ENCODE peak calls at places on chromosomes 16 and 17, in five cellular contexts. One of them, this sample, is unnamed.

GRCh38 chr16:64144612-64145011 is 977.3 kb downstream of the CDH11 start:
- DNase-seq in sigmoid colon: no peak
- DNase-seq in substantia nigra: no peak
- DNase-seq in smooth muscle cell of the brain vasculature: no peak
- DNase-seq in COLO829: no peak
- DNase-seq in this sample: no peak

GRCh38 chr16:53950677-53951076 is 246.7 kb downstream of the FTO start:
- DNase-seq in smooth muscle cell of the brain vasculature: no peak
- DNase-seq in substantia nigra: no peak
- DNase-seq in COLO829: no peak
- DNase-seq in sigmoid colon: no peak
- DNase-seq in this sample: no peak

GRCh38 chr17:27415090-27415795 is 41.0 kb upstream of the KSR1 start:
- DNase-seq in sigmoid colon: peak
- DNase-seq in COLO829: no peak
- DNase-seq in substantia nigra: no peak
- DNase-seq in smooth muscle cell of the brain vasculature: no peak
- DNase-seq in this sample: no peak

GRCh38 chr16:65867276-65867990 is 499.1 kb upstream of the CDH5 start:
- DNase-seq in substantia nigra: no peak
- DNase-seq in sigmoid colon: no peak
- DNase-seq in smooth muscle cell of the brain vasculature: no peak
- DNase-seq in COLO829: no peak
- DNase-seq in this sample: no peak

GRCh38 chr16:66115373-66115772 is 251.1 kb upstream of the CDH5 start:
- DNase-seq in smooth muscle cell of the brain vasculature: no peak
- DNase-seq in substantia nigra: no peak
- DNase-seq in COLO829: no peak
- DNase-seq in sigmoid colon: no peak
- DNase-seq in this sample: no peak

GRCh38 chr16:68093816-68094613 is 8.8 kb downstream of the NFATC3 start:
- DNase-seq in sigmoid colon: no peak
- DNase-seq in substantia nigra: no peak
- DNase-seq in COLO829: no peak
- DNase-seq in smooth muscle cell of the brain vasculature: no peak
- DNase-seq in this sample: peak

GRCh38 chr17:73650147-73650546 is 5.9 kb upstream of the SDK2 start:
- DNase-seq in sigmoid colon: no peak
- DNase-seq in smooth muscle cell of the brain vasculature: no peak
- DNase-seq in COLO829: no peak
- DNase-seq in substantia nigra: no peak
- DNase-seq in this sample: no peak

GRCh38 chr17:62740066-62740465 is 68.0 kb downstream of the MARCHF10 start:
- DNase-seq in sigmoid colon: no peak
- DNase-seq in COLO829: no peak
- DNase-seq in substantia nigra: no peak
- DNase-seq in smooth muscle cell of the brain vasculature: peak
- DNase-seq in this sample: no peak

GRCh38 chr17:11797803-11798202 is 199.5 kb downstream of the ZNF18 start:
- DNase-seq in COLO829: no peak
- DNase-seq in sigmoid colon: no peak
- DNase-seq in substantia nigra: no peak
- DNase-seq in smooth muscle cell of the brain vasculature: no peak
- DNase-seq in this sample: no peak